ENCODE peak calls at places on chromosomes 16 and 17, in five cellular contexts. One of them, this sample, is unnamed.

GRCh38 chr16:67375161-67375560 is 18.1 kb downstream of the TPPP3 start:
- DNase-seq in lower leg skin: no peak
- DNase-seq in GM12865: no peak
- DNase-seq in endothelial cell of umbilical vein: no peak
- DNase-seq in fibroblast of mammary gland: peak
- DNase-seq in this sample: no peak

GRCh38 chr16:15672514-15673167 is 22.6 kb downstream of the NDE1 start:
- DNase-seq in lower leg skin: peak
- DNase-seq in GM12865: no peak
- DNase-seq in endothelial cell of umbilical vein: peak
- DNase-seq in fibroblast of mammary gland: peak
- DNase-seq in this sample: peak

GRCh38 chr17:65071861-65072260 is 15.3 kb upstream of the GNA13 start:
- DNase-seq in lower leg skin: no peak
- DNase-seq in GM12865: no peak
- DNase-seq in endothelial cell of umbilical vein: no peak
- DNase-seq in fibroblast of mammary gland: peak
- DNase-seq in this sample: peak

GRCh38 chr17:38656959-38657823 is 17.6 kb downstream of the EPOP start:
- DNase-seq in lower leg skin: no peak
- DNase-seq in GM12865: no peak
- DNase-seq in endothelial cell of umbilical vein: no peak
- DNase-seq in fibroblast of mammary gland: no peak
- DNase-seq in this sample: no peak

GRCh38 chr17:59621771-59622170 is 2.1 kb downstream of the CLTC start:
- DNase-seq in lower leg skin: no peak
- DNase-seq in GM12865: no peak
- DNase-seq in endothelial cell of umbilical vein: no peak
- DNase-seq in fibroblast of mammary gland: no peak
- DNase-seq in this sample: no peak

GRCh38 chr17:53061446-53061845 is 761.3 kb upstream of the KIF2B start:
- DNase-seq in lower leg skin: no peak
- DNase-seq in GM12865: no peak
- DNase-seq in endothelial cell of umbilical vein: no peak
- DNase-seq in fibroblast of mammary gland: no peak
- DNase-seq in this sample: no peak

GRCh38 chr17:77444653-77445029 is 303.9 kb downstream of the SEC14L1 start:
- DNase-seq in lower leg skin: no peak
- DNase-seq in GM12865: peak
- DNase-seq in endothelial cell of umbilical vein: no peak
- DNase-seq in fibroblast of mammary gland: peak
- DNase-seq in this sample: peak

GRCh38 chr17:79108232-79108850 is 33.7 kb downstream of the ENGASE start:
- DNase-seq in lower leg skin: no peak
- DNase-seq in GM12865: no peak
- DNase-seq in endothelial cell of umbilical vein: no peak
- DNase-seq in fibroblast of mammary gland: no peak
- DNase-seq in this sample: no peak

GRCh38 chr17:20155258-20156195 is 146.4 kb downstream of the SPECC1 start:
- DNase-seq in lower leg skin: peak
- DNase-seq in GM12865: peak
- DNase-seq in endothelial cell of umbilical vein: peak
- DNase-seq in fibroblast of mammary gland: peak
- DNase-seq in this sample: peak

GRCh38 chr17:41520821-41521521 is 2.3 kb upstream of the KRT15 start:
- DNase-seq in lower leg skin: no peak
- DNase-seq in GM12865: no peak
- DNase-seq in endothelial cell of umbilical vein: no peak
- DNase-seq in fibroblast of mammary gland: no peak
- DNase-seq in this sample: no peak

GRCh38 chr16:57194512-57194911 is 8.4 kb downstream of the RSPRY1 start:
- DNase-seq in lower leg skin: no peak
- DNase-seq in GM12865: no peak
- DNase-seq in endothelial cell of umbilical vein: peak
- DNase-seq in fibroblast of mammary gland: peak
- DNase-seq in this sample: peak

GRCh38 chr16:70529051-70529777 is 5.6 kb downstream of the SF3B3 start:
- DNase-seq in lower leg skin: no peak
- DNase-seq in GM12865: peak
- DNase-seq in endothelial cell of umbilical vein: peak
- DNase-seq in fibroblast of mammary gland: peak
- DNase-seq in this sample: peak

GRCh38 chr16:82456683-82457082 is 170.1 kb upstream of the CDH13 start:
- DNase-seq in lower leg skin: peak
- DNase-seq in GM12865: peak
- DNase-seq in endothelial cell of umbilical vein: peak
- DNase-seq in fibroblast of mammary gland: peak
- DNase-seq in this sample: peak

GRCh38 chr17:75856062-75856681 is 1.0 kb upstream of the WBP2 start:
- DNase-seq in lower leg skin: no peak
- DNase-seq in GM12865: peak
- DNase-seq in endothelial cell of umbilical vein: peak
- DNase-seq in fibroblast of mammary gland: no peak
- DNase-seq in this sample: no peak

GRCh38 chr16:25888873-25889272 is 197.1 kb downstream of the HS3ST4 start:
- DNase-seq in lower leg skin: no peak
- DNase-seq in GM12865: no peak
- DNase-seq in endothelial cell of umbilical vein: no peak
- DNase-seq in fibroblast of mammary gland: no peak
- DNase-seq in this sample: no peak

GRCh38 chr17:62727916-62728672 is 80.0 kb downstream of the MARCHF10 start:
- DNase-seq in lower leg skin: no peak
- DNase-seq in GM12865: peak
- DNase-seq in endothelial cell of umbilical vein: peak
- DNase-seq in fibroblast of mammary gland: no peak
- DNase-seq in this sample: no peak
- TF ChIP-seq CTCF in lower leg skin: no peak
- TF ChIP-seq CTCF in GM12865: no peak
- TF ChIP-seq CTCF in endothelial cell of umbilical vein: no peak
- TF ChIP-seq CTCF in fibroblast of mammary gland: no peak
- TF ChIP-seq CTCF in this sample: no peak

GRCh38 chr16:728890-729744 is 2.2 kb downstream of the HAGHL start:
- DNase-seq in lower leg skin: no peak
- DNase-seq in GM12865: peak
- DNase-seq in endothelial cell of umbilical vein: no peak
- DNase-seq in fibroblast of mammary gland: no peak
- DNase-seq in this sample: no peak
- H3K4me3 ChIP-seq in lower leg skin: no peak
- H3K4me3 ChIP-seq in GM12865: peak
- H3K4me3 ChIP-seq in endothelial cell of umbilical vein: no peak
- H3K4me3 ChIP-seq in fibroblast of mammary gland: peak
- H3K4me3 ChIP-seq in this sample: no peak

DNA sequence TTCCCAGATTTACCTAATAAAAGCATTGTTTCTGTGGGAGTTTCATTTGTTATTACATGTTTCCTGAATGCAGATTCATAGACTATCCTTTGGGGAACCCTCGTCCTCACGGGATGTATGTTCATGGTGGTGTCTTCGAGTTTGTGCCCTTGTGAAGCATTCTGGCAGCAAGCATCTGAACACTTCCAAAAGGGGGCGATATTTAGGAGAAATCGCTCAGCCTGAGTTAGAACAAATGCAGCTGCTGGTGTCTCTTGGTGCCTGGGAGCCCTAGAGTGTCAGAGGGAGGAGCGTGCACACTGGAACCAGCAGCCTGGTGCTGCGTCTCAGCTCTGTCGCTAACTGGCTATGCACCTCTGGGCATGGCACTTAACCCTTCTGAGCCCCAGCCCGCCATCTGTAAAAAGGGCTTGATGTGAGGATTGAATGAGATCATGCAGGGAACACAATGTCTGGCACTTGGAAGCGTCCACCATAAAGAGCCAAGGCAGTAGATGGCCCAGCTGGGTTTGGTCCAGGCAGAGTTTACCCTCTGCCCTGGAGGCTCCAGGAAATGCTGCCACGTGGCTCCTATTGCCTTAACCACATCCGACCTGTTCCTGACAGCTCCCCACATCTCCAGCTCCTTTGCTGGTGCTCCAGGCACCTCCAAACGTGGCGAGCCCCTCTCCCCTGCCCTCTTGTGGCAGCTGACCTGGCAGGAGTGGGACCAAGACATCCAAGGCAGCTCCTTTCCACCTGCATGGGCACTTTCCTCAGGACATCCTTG is 25.0 kb upstream of the C16orf78 start:
- DNase-seq in lower leg skin: no peak
- DNase-seq in GM12865: peak
- DNase-seq in endothelial cell of umbilical vein: no peak
- DNase-seq in fibroblast of mammary gland: no peak
- DNase-seq in this sample: no peak
- TF ChIP-seq CTCF in lower leg skin: no peak
- TF ChIP-seq CTCF in GM12865: peak
- TF ChIP-seq CTCF in endothelial cell of umbilical vein: no peak
- TF ChIP-seq CTCF in fibroblast of mammary gland: no peak
- TF ChIP-seq CTCF in this sample: no peak

DNA sequence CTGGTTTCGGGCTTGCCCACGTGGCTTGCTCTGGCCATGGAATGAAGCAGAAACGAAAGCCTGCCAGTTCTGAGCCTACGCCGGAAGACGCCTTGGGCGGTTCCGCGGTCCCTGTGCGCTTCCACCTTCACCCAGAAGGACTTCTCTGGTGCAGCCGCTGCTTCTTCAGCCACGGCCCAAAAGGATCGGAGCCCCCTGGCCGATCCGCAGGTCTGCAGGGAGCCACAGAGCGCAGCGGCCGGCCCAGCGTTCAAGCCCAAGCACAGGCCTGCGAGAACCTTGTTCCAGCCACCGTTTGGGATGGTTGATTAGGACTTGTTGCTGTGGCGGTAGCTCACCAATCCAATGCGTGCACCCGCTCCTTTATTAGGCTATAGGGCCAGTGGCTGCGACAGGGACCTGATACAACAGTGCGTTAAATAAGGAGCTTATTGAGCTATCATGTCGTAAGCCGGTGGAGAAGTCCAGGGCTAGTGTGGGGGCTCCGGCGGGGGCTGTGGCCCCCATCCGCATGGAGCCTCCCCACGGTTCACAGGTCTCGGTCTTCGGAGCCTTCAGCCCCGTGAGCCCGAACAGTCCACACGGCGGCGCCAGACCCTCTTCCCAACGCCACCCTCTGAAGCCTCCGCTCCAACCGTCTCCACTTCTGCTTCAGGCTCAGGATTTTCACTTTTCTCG is 10.2 kb upstream of the MPP2 start:
- DNase-seq in lower leg skin: no peak
- DNase-seq in GM12865: peak
- DNase-seq in endothelial cell of umbilical vein: peak
- DNase-seq in fibroblast of mammary gland: peak
- DNase-seq in this sample: peak
- H3K4me3 ChIP-seq in lower leg skin: no peak
- H3K4me3 ChIP-seq in GM12865: peak
- H3K4me3 ChIP-seq in endothelial cell of umbilical vein: no peak
- H3K4me3 ChIP-seq in fibroblast of mammary gland: no peak
- H3K4me3 ChIP-seq in this sample: no peak

This sample was measured in foreskin fibroblast.